ENCODE peak calls at places on chromosomes 13 and 19, in four cellular contexts. F, X, H and W are unnamed samples. For H3K4me1, the result is how much of the 10 kb centered on the place peaks cover.

GRCh38 chr13:51797664-51798488 is 6.1 kb downstream of the DHRS12 start:
- DNase-seq in H (peak), X (peak), F (peak), W (peak)

GRCh38 chr13:60258349-60258748 is 94.6 kb upstream of the DIAPH3 start:
- DNase-seq in F (no peak), X (no peak), H (no peak), W (no peak)

GRCh38 chr13:80473695-80474094 is 132.8 kb upstream of the SPRY2 start:
- DNase-seq in H (peak), X (no peak), F (no peak), W (peak)

GRCh38 chr13:95784161-95784880 is 107.4 kb downstream of the DNAJC3 start:
- DNase-seq in X (no peak), F (no peak), H (peak), W (peak)

GRCh38 chr19:31535691-31536460 is 186.6 kb upstream of the TSHZ3 start:
- DNase-seq in H (no peak), F (no peak), X (no peak), W (no peak)

GRCh38 chr13:62626771-62627170 is 1211.1 kb upstream of the PCDH20 start:
- DNase-seq in F (no peak), X (no peak), H (no peak), W (no peak)

GRCh38 chr13:29924482-29924884 is 74.1 kb upstream of the UBL3 start:
- DNase-seq in F (no peak), H (peak), X (no peak), W (peak)

GRCh38 chr13:51912091-51912490 is 50.3 kb downstream of the CCDC70 start:
- DNase-seq in H (no peak), X (no peak), F (no peak), W (no peak)

GRCh38 chr13:98411617-98412310 is 165.1 kb downstream of the STK24 start:
- DNase-seq in X (peak), F (peak), H (no peak), W (no peak)

GRCh38 chr19:55638864-55639359 is 1.9 kb upstream of the ZNF580 start:
- DNase-seq in H (no peak), F (peak), X (peak), W (peak)

GRCh38 chr19:55554749-55555152 is 9.4 kb upstream of the SBK3 start:
- DNase-seq in X (no peak), F (peak), H (no peak), W (no peak)

GRCh38 chr19:56601375-56601774 is 6.3 kb downstream of the ZNF71 start:
- DNase-seq in H (no peak), F (no peak), X (no peak), W (no peak)

GRCh38 chr13:49731766-49732165 is 40.5 kb upstream of the EBPL start:
- DNase-seq in H (no peak), F (no peak), X (no peak), W (peak)

GRCh38 chr13:53758946-53759345 is 730.3 kb downstream of the OLFM4 start:
- DNase-seq in X (no peak), H (no peak), F (no peak), W (no peak)

GRCh38 chr13:52002361-52002760 is 8.9 kb downstream of the ATP7B start:
- DNase-seq in X (no peak), H (no peak), F (no peak), W (no peak)

GRCh38 chr19:55694656-55695491 is 19.8 kb downstream of the EPN1 start:
- DNase-seq in X (no peak), F (no peak), H (no peak), W (no peak)

GRCh38 chr13:64293923-64294322 is 2878.3 kb upstream of the PCDH20 start:
- DNase-seq in X (no peak), F (no peak), H (no peak), W (no peak)

GRCh38 chr13:32257649-32258048 is 57.5 kb downstream of the ZAR1L start:
- DNase-seq in H (no peak), X (no peak), F (no peak), W (no peak)

GRCh38 chr13:32256243-32256642 is 58.9 kb downstream of the ZAR1L start:
- DNase-seq in H (no peak), X (no peak), F (no peak), W (no peak)

GRCh38 chr13:32261567-32261966 is 53.6 kb downstream of the ZAR1L start:
- DNase-seq in H (peak), F (peak), X (no peak), W (peak)

GRCh38 chr13:32262165-32262564 is 53.0 kb downstream of the ZAR1L start:
- DNase-seq in X (no peak), H (no peak), F (no peak), W (no peak)

DNA sequence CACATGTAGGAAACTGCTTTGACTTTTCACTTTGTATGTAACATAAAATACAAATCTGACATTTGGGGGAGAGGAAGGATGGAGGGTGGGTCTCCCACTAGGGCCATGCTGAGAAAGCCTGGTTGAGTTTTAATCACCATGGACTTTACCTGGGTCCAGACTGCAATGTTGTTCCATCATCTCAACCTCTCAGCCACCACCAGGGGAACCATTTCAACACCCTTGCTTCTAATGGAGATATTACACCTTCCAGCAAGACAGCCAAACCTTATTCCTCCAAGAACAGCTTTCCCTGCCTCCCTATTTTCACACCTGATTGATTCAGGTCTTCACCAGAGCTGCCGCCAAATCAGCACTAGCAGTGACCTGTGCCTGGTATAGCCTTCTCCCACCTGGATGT is 56.0 kb downstream of the ZAR1L start:
- DNase-seq in F (no peak), X (no peak), H (no peak), W (no peak)
- H3K4me1 ChIP-seq in F (under half), X (under half), H (under half), W (under half)

DNA sequence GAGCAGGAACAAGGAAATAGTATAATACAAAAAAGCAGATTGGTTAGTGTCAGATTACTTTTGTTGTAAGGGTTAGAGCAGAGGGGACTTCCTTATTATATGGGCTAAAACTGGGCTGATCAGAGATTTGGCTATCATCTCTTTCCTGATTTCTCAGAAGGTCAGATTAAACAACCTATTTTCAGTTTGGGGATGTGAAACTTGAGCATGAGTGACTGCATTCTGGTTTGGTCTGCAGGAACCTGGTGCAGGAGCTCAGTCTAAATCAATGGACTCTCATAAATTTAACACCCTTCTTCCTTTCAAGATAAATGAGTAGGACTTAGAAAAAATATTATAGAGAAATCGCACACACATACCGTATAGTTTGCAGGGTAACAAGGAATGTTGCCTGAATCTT is 12.9 kb upstream of the RFXAP start:
- DNase-seq in H (no peak), F (no peak), X (no peak), W (no peak)
- H3K4me3 ChIP-seq in H (no peak), F (no peak), X (no peak), W (no peak)

GRCh38 chr19:18418034-18418724 is 1.0 kb upstream of the SSBP4 start:
- DNase-seq in F (no peak), H (no peak), X (peak), W (no peak)
- H3K4me1 ChIP-seq in F (under half), H (half or more), X (half or more), W (under half)

GRCh38 chr13:40208517-40208916 is 457.9 kb downstream of the FOXO1 start:
- DNase-seq in X (peak), F (no peak), H (no peak), W (no peak)
- H3K4me3 ChIP-seq in X (no peak), F (no peak), H (no peak), W (no peak)

DNA sequence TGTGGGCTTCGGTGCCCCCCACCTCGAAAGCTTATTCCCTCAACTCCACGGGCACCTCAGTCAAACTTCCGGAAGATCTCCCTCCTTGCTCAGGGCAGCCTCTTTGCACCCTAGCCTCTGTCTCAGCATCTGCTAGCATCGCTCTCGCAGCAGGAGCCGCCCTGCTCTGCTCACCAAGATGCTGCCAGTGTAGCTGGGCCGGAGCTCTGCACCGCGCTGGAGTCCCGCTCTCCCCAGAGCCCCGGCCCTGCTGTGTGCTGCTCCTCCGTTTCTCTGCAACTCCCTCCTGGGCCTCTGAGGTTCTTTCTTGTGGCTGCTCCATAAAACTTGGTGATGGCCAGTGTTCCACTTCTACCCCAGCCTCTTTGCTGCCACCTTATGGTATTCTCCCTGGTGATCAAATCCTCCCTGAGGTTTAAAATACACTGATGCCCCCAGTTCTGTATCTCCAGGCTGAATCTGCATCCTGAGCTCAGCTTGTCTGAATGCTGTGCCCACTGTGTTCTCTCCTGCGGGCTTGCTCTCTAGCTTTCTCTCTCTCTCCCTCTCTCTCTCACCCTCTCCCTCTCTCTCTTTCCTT is 198.0 kb downstream of the UQCRFS1 start:
- DNase-seq in X (no peak), H (no peak), F (no peak), W (no peak)
- H3K4me1 ChIP-seq in X (under half), H (under half), F (under half), W (under half)

DNA sequence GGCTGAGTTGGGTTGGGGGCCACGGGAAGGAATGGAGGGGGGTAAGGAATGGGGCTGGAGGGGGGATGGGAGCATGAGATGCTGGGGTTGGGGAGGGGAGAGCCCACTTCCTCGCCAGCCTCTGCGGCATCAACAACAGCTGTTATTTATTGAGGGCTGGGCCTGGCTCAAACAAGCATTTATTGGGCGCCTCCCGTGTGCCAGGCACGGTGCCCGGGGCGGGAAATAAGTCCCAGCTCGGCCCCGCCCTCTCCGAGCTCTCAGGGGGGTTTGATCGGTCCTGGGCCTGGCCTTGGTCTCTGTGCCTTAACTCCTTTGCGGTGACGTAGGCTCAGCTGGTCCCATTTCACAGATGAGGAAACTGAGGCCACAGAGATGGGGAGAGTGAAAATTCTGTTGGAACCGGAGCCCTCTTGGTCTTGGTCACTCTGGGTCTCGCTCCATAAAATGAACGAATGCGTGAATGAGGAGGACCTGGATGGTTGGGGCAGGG is 922 bp upstream of the ADAMTS10 start:
- DNase-seq in F (peak), H (no peak), X (peak), W (no peak)
- H3K4me3 ChIP-seq in F (no peak), H (no peak), X (no peak), W (no peak)

DNA sequence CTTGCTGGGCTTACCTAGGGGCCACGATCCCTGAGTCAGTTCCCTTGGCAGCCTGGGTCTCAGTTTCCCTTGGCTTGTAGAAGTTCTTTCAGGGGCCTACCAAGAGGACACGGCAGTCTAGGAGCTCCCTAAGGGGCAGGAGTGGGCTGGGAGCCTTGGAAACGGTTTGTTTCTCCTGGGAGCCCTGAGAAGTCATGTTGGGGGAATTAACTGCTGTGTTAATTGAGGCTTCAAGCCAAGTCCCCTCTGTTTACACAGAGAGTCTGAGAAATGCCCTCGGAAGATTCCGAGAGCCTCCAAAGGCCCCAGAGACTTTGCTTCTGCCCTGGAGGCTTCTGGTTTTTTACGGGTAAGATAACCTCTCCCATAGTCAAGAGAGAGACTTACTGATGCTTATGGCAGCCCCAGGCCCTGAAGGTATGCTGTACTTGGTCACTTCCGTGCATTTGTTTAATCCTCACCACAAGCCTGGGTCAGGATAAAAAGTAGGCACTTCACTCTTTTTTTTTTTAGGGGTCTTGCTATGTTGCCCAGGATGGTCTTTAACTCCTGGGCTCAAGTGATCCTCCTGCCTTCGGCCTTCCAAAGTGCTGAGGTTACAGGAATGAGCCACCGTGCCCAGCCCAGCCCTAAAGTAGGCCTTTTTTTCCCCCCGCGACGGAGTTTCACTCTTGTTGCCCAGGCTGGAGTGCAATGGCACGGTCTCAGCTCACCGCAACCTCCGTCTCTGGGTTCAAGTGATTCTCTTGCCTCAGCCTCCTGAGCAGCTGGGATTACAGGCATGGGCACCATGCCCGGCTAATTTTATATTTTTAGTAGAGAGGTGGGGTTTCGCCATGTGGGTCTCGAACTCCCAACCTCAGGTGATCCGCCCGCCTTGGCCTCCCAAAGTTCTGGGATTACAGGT is 15.1 kb downstream of the IER2 start:
- DNase-seq in X (no peak), F (peak), H (peak), W (no peak)
- H3K4me1 ChIP-seq in X (half or more), F (under half), H (half or more), W (half or more)

GRCh38 chr19:49875177-49875576 is 2.0 kb downstream of the AKT1S1 start:
- DNase-seq in H (no peak), F (no peak), X (no peak), W (no peak)
- H3K4me3 ChIP-seq in H (peak), F (no peak), X (no peak), W (peak)

DNA sequence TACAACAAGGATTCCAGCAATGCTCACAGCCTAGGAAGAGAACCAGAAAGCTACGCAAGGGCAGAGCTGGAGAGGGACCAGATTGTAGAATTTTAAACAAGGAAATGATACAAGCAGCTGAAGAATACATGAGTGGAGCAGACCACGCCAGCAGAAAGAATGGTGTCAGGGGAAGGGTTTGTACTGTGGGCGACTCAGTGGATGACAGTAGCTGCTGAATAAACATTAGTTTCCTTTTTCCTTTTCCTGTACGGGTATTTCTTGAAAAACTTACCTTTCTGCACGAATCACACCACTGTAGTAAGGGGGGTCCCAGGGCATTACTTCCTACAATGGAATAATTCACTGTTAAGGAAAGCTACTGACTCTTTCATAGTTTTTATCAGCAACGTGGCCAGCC is 30.6 kb downstream of the MIPEP start:
- DNase-seq in X (no peak), F (no peak), H (no peak), W (no peak)
- H3K4me1 ChIP-seq in X (under half), F (under half), H (under half), W (under half)